ENCODE peak calls at places on chromosomes 2 and 18, in seven cellular contexts. I, P, U, R, A, Z and Y are unnamed samples.

GRCh38 chr2:102753563-102754159 is 8.2 kb upstream of the TMEM182 start:
- DNase-seq in I (peak), P (peak), U (no peak), R (peak), A (peak), Z (peak), Y (peak)

GRCh38 chr2:32159678-32160077 is 6.0 kb upstream of the SLC30A6 start:
- DNase-seq in I (no peak), P (no peak), U (no peak), R (no peak), A (no peak), Z (no peak), Y (no peak)

GRCh38 chr2:221546505-221547225 is 25.4 kb downstream of the EPHA4 start:
- DNase-seq in I (no peak), P (no peak), U (no peak), R (no peak), A (no peak), Z (no peak), Y (no peak)

GRCh38 chr2:216315817-216316603 is 56.3 kb downstream of the MARCHF4 start:
- DNase-seq in I (peak), P (no peak), U (no peak), R (no peak), A (no peak), Z (peak), Y (no peak)

GRCh38 chr2:3430211-3430610 is 50.7 kb downstream of the TRAPPC12 start:
- DNase-seq in I (no peak), P (no peak), U (no peak), R (no peak), A (no peak), Z (no peak), Y (no peak)

GRCh38 chr2:161327582-161327981 is 19.4 kb downstream of the PSMD14 start:
- DNase-seq in I (no peak), P (no peak), U (no peak), R (no peak), A (no peak), Z (no peak), Y (no peak)

GRCh38 chr2:117855886-117856285 is 41.4 kb downstream of the DDX18 start:
- DNase-seq in I (no peak), P (no peak), U (no peak), R (no peak), A (no peak), Z (no peak), Y (no peak)

GRCh38 chr18:50982802-50983179 is 15.0 kb downstream of the ELAC1 start:
- DNase-seq in I (peak), P (no peak), U (no peak), R (no peak), A (no peak), Z (peak), Y (no peak)

GRCh38 chr2:170917219-170917851 is 11.7 kb upstream of the GORASP2 start:
- DNase-seq in I (no peak), P (no peak), U (no peak), R (no peak), A (no peak), Z (no peak), Y (no peak)

GRCh38 chr18:70621710-70622109 is 332.9 kb downstream of the SOCS6 start:
- DNase-seq in I (no peak), P (no peak), U (no peak), R (no peak), A (no peak), Z (peak), Y (no peak)

GRCh38 chr2:95001701-95002100 is 23.8 kb upstream of the MAL start:
- DNase-seq in I (no peak), P (no peak), U (no peak), R (no peak), A (no peak), Z (no peak), Y (no peak)

GRCh38 chr18:75235891-75236290 is 25.3 kb downstream of the TSHZ1 start:
- DNase-seq in I (no peak), P (no peak), U (no peak), R (no peak), A (no peak), Z (no peak), Y (no peak)

GRCh38 chr2:28869494-28870145 is 489 bp downstream of the TRMT61B start:
- DNase-seq in I (no peak), P (peak), U (no peak), R (no peak), A (peak), Z (peak), Y (no peak)

GRCh38 chr18:12092398-12093229 is 1.0 kb upstream of the ANKRD62 start:
- DNase-seq in I (peak), P (peak), U (no peak), R (no peak), A (no peak), Z (peak), Y (no peak)

GRCh38 chr2:186780701-186781316 is 68.2 kb downstream of the ZSWIM2 start:
- DNase-seq in I (peak), P (peak), U (no peak), R (no peak), A (no peak), Z (peak), Y (no peak)

GRCh38 chr2:1069847-1070246 is 119.2 kb downstream of the SNTG2 start:
- DNase-seq in I (no peak), P (no peak), U (no peak), R (no peak), A (no peak), Z (no peak), Y (no peak)

GRCh38 chr2:9552491-9553178 is 3.0 kb downstream of the ADAM17 start:
- DNase-seq in I (peak), P (no peak), U (no peak), R (no peak), A (no peak), Z (no peak), Y (no peak)

GRCh38 chr2:8567469-8568108 is 114.3 kb upstream of the ID2 start:
- DNase-seq in I (no peak), P (no peak), U (no peak), R (no peak), A (no peak), Z (peak), Y (no peak)

GRCh38 chr2:108363048-108363899 is 14.5 kb upstream of the SULT1C4 start:
- DNase-seq in I (no peak), P (peak), U (no peak), R (peak), A (no peak), Z (peak), Y (no peak)

GRCh38 chr18:11689031-11689971 is at the start of gene GNAL:
- DNase-seq in I (peak), P (peak), U (no peak), R (peak), A (peak), Z (peak), Y (peak)

GRCh38 chr18:3529077-3529476 is 79.1 kb downstream of the TGIF1 start:
- DNase-seq in I (no peak), P (no peak), U (no peak), R (no peak), A (no peak), Z (no peak), Y (no peak)

GRCh38 chr2:109611467-109612095 is 2.2 kb downstream of the SEPTIN10 start:
- DNase-seq in I (peak), P (peak), U (no peak), R (no peak), A (no peak), Z (no peak), Y (no peak)

GRCh38 chr2:9112079-9112721 is 94.4 kb upstream of the ASAP2 start:
- DNase-seq in I (peak), P (no peak), U (peak), R (no peak), A (no peak), Z (no peak), Y (no peak)

GRCh38 chr18:55779461-55779710 is 191.4 kb upstream of the TCF4 start:
- DNase-seq in I (peak), P (peak), U (no peak), R (no peak), A (no peak), Z (no peak), Y (no peak)

GRCh38 chr2:9656270-9656766 is 25.5 kb upstream of the YWHAQ start:
- DNase-seq in I (peak), P (no peak), U (peak), R (peak), A (peak), Z (no peak), Y (no peak)

GRCh38 chr2:215811409-215812355 is 201.7 kb downstream of the MREG start:
- DNase-seq in I (no peak), P (peak), U (no peak), R (no peak), A (no peak), Z (no peak), Y (no peak)

GRCh38 chr18:31057031-31057430 is 14.5 kb upstream of the DSC3 start:
- DNase-seq in I (no peak), P (no peak), U (no peak), R (no peak), A (no peak), Z (no peak), Y (no peak)

GRCh38 chr2:226759768-226760167 is 39.9 kb downstream of the IRS1 start:
- DNase-seq in I (no peak), P (no peak), U (no peak), R (no peak), A (no peak), Z (no peak), Y (no peak)

GRCh38 chr2:191885650-191886049 is 38.8 kb upstream of the CAVIN2 start:
- DNase-seq in I (no peak), P (no peak), U (no peak), R (no peak), A (no peak), Z (no peak), Y (no peak)

GRCh38 chr2:215695876-215696275 is 260.0 kb upstream of the FN1 start:
- DNase-seq in I (no peak), P (no peak), U (no peak), R (no peak), A (no peak), Z (no peak), Y (no peak)

GRCh38 chr2:98087447-98088065 is 589 bp downstream of the VWA3B start:
- DNase-seq in I (no peak), P (no peak), U (no peak), R (no peak), A (no peak), Z (no peak), Y (no peak)

GRCh38 chr2:48198285-48198821 is 292.1 kb upstream of the FBXO11 start:
- DNase-seq in I (no peak), P (no peak), U (no peak), R (no peak), A (no peak), Z (no peak), Y (no peak)

GRCh38 chr2:171893824-171894611 is at the start of gene SLC25A12:
- DNase-seq in I (peak), P (peak), U (peak), R (peak), A (peak), Z (peak), Y (peak)

GRCh38 chr18:59502222-59502898 is 143.3 kb upstream of the LMAN1 start:
- DNase-seq in I (no peak), P (no peak), U (no peak), R (no peak), A (no peak), Z (no peak), Y (no peak)